ENCODE peak calls at places on chromosome 3, in seven cellular contexts. F is heart left ventricle, U is stomach, I is thyroid gland, Q is neural crest cell, V is B cell, K is endothelial cell. T is an unnamed sample.

GRCh38 chr3:60809857-60810256 is 441.4 kb downstream of the FHIT start:
- DNase-seq in F (no peak), V (no peak), U (no peak), I (no peak), K (no peak), Q (no peak), T (no peak)

GRCh38 chr3:58531956-58532355 is 5.0 kb downstream of the ACOX2 start:
- DNase-seq in V (no peak), F (no peak), U (no peak), K (no peak), Q (no peak), I (no peak), T (no peak)

GRCh38 chr3:116005404-116005803 is 382.1 kb downstream of the GAP43 start:
- DNase-seq in K (no peak), I (peak; percentile 8), U (no peak), F (no peak), Q (no peak), V (no peak), T (no peak)

GRCh38 chr3:123951522-123952447 is 9.2 kb downstream of the CCDC14 start:
- DNase-seq in I (no peak), K (no peak), F (no peak), U (no peak), V (no peak), Q (no peak), T (no peak)

GRCh38 chr3:176661432-176661964 is 535.8 kb downstream of the TBL1XR1 start:
- DNase-seq in I (no peak), V (no peak), K (no peak), Q (no peak), U (no peak), F (no peak), T (no peak)

GRCh38 chr3:114624047-114624445 is 330.2 kb downstream of the TIGIT start:
- DNase-seq in K (no peak), Q (no peak), F (peak; percentile 69), I (peak; percentile 81), V (no peak), U (no peak), T (no peak)

GRCh38 chr3:184129012-184129411 is 6.1 kb upstream of the EIF2B5 start:
- DNase-seq in I (peak; percentile 88), V (no peak), Q (no peak), F (no peak), U (peak; percentile 35), K (peak; percentile 47), T (peak; percentile 33)

GRCh38 chr3:148697311-148698189 is at the start of gene AGTR1:
- DNase-seq in I (peak; percentile 14), F (peak; percentile 74), U (peak; percentile 28), K (peak; percentile 58), Q (peak; percentile 57), V (no peak), T (no peak)

GRCh38 chr3:184761120-184761841 is 49.4 kb upstream of the MAGEF1 start:
- DNase-seq in F (no peak), K (no peak), U (peak; percentile 81), Q (no peak), V (no peak), I (no peak), T (no peak)

GRCh38 chr3:13600950-13601691 is 52.2 kb downstream of the FBLN2 start:
- DNase-seq in V (no peak), U (no peak), Q (no peak), F (no peak), I (no peak), K (no peak), T (no peak)

GRCh38 chr3:49465269-49466034 is 4.6 kb upstream of the DAG1 start:
- DNase-seq in I (no peak), U (peak; percentile 72), K (no peak), Q (peak; percentile 19), F (peak; percentile 36), V (no peak), T (no peak)

GRCh38 chr3:139304383-139304782 is 39.4 kb upstream of the MRPS22 start:
- DNase-seq in F (no peak), V (no peak), U (no peak), I (no peak), K (no peak), Q (no peak), T (no peak)

GRCh38 chr3:159126261-159127020 is 324.6 kb downstream of the MFSD1 start:
- DNase-seq in U (no peak), I (no peak), Q (no peak), V (no peak), K (no peak), F (no peak), T (no peak)

GRCh38 chr3:51953445-51953844 is 1.7 kb upstream of the GPR62 start:
- DNase-seq in V (no peak), F (no peak), I (no peak), Q (no peak), U (no peak), K (no peak), T (no peak)

GRCh38 chr3:34008836-34009479 is 210.5 kb downstream of the PDCD6IP start:
- DNase-seq in Q (no peak), K (no peak), I (no peak), U (no peak), F (no peak), V (no peak), T (no peak)

GRCh38 chr3:126961191-126961790 is 21.6 kb upstream of the PLXNA1 start:
- DNase-seq in U (no peak), F (peak; percentile 71), K (no peak), I (peak; percentile 31), V (no peak), Q (no peak), T (peak; percentile 48)

GRCh38 chr3:79040701-79041100 is 727.1 kb downstream of the ROBO1 start:
- DNase-seq in V (no peak), F (no peak), Q (no peak), K (no peak), I (no peak), U (no peak), T (no peak)

GRCh38 chr3:98962951-98963350 is 61.5 kb upstream of the DCBLD2 start:
- DNase-seq in V (no peak), Q (no peak), I (no peak), F (no peak), U (no peak), K (no peak), T (no peak)

GRCh38 chr3:187066228-187066995 is 72.9 kb downstream of the RPL39L start:
- DNase-seq in I (peak; percentile 79), U (no peak), F (no peak), Q (no peak), V (peak; percentile 62), K (peak; percentile 34), T (peak; percentile 37)

GRCh38 chr3:130699765-130700164 is 46.9 kb downstream of the PIK3R4 start:
- DNase-seq in I (no peak), V (no peak), U (no peak), F (no peak), Q (no peak), K (no peak), T (peak; percentile 22)
- TF ChIP-seq CTCF in I (no peak), V (peak; percentile 47), U (peak; percentile 10), F (peak; percentile 44), Q (peak; percentile 68), K (peak; percentile 56), T (no peak)

GRCh38 chr3:63908776-63909175 is 3.4 kb downstream of the SCAANT1 start:
- DNase-seq in Q (no peak), K (no peak), F (no peak), U (no peak), I (no peak), V (no peak), T (no peak)

GRCh38 chr3:63910873-63911272 is 1.3 kb downstream of the SCAANT1 start:
- DNase-seq in I (no peak), U (no peak), F (no peak), K (no peak), V (no peak), Q (no peak), T (peak; percentile 48)

GRCh38 chr3:63909431-63909830 is 2.8 kb downstream of the SCAANT1 start:
- DNase-seq in Q (no peak), I (no peak), K (no peak), V (no peak), F (no peak), U (no peak), T (no peak)

GRCh38 chr3:63905731-63906620 is 6.2 kb downstream of the SCAANT1 start:
- DNase-seq in V (no peak), K (no peak), U (no peak), I (no peak), Q (no peak), F (no peak), T (no peak)

DNA sequence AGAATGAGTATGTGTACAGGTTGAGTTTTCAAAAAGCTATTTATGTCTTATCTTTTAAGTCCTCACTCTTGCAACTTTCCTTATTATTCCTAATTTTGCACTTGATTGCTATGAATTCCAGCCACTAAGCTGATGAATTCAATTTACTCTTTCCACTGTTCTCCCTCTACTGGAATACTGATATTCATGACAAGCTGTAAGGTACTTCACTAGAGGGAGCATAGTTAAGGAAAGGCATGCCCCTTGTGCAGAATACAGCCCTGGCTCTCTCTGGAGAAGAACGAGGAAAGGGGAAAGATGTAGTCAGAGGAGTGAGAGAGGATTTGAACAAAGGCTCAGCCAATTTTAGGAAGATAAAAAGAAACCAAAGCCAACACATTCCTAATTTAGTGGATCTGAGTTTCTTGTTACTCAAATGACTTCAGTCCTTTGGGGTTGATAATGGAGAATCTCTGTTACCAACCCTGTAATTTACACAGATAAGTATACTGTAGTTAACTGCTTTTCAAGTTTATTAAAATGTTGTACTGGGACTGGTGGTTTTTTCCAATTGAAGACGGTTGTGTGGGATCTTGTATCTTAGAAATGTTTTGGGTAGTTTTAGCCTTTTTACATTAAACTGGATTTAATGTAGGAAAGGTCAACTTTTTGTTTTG is 4.0 kb downstream of the SCAANT1 start:
- DNase-seq in Q (no peak), I (no peak), F (no peak), K (no peak), U (no peak), V (no peak), T (no peak)
- TF ChIP-seq CTCF in Q (peak; percentile 32), I (no peak), F (peak; percentile 29), K (no peak), U (no peak), V (no peak), T (no peak)

DNA sequence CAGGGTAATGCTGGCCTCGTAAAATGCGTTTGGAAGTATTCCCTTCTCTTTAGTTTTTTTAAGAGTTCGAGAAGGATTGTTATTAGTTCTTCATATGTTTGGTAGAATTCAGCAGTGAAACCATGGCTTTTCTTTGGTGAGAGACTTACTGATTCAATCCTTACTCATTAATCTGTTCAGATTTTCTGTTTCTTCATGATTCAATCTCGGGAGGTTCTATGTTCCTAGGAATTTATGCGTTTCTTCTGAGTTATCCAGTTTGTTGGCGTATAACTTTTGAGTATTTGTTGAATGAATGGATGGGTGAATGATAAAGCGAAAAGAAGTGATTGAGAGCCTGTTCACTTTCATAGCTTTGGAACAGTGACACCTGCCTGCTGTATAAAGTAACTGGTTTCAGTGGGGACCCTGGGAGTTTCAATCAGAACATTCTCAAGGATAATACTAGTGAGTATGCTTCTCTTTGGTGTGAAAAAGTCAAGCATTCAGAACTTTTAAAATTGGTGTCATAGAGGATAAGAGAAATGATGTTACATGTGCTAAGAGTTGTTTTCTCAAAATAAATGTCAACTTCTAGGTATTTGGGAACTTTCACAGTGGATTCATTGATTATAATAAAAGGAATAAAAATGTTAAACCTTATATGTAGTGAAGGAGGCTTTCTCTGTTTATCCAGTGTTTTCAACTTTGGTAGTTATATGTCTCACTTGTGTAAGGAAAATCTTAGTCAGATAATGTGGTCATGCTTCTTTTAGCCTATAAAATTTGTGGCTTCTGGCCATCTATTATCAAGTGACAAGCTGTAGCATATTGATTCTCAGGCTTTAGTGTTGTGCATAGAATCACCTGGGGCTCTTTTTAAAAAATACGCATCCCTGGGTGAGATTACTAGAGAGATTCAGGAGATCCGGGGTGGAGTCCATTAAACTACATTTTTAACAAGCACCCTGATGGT is 11.7 kb downstream of the LRCH3 start:
- DNase-seq in F (no peak), V (no peak), Q (no peak), K (no peak), U (no peak), I (no peak), T (no peak)
- TF ChIP-seq CTCF in F (no peak), V (peak; percentile 63), Q (peak; percentile 15), K (no peak), U (no peak), I (no peak), T (no peak)

GRCh38 chr3:37725842-37726241 is 135.8 kb upstream of the CTDSPL start:
- DNase-seq in U (no peak), I (no peak), F (no peak), Q (no peak), K (no peak), V (no peak), T (no peak)
- TF ChIP-seq CTCF in U (no peak), I (no peak), F (no peak), Q (no peak), K (no peak), V (no peak), T (no peak)

T was measured in GM20000.